ENCODE peak calls at places on chromosomes 16 and 17, in ten cellular contexts. Q is Panc1, V is breast epithelium, C is stomach, L is GM23338, S is sigmoid colon, X is endothelial cell of umbilical vein, A is HL-60, M is suprapubic skin, H is HepG2. N is an unnamed sample.

GRCh38 chr16:28182183-28182582 is 29.6 kb downstream of the XPO6 start:
- DNase-seq in M (no peak), X (no peak), S (no peak), H (no peak), L (no peak), Q (no peak), A (no peak), C (no peak), V (no peak), N (no peak)

GRCh38 chr17:32265192-32265895 is at the start of gene RHBDL3:
- DNase-seq in L (peak), V (no peak), M (no peak), A (no peak), Q (no peak), H (no peak), C (peak), X (no peak), S (no peak), N (no peak)

GRCh38 chr16:24993722-24994686 is 21.2 kb downstream of the ARHGAP17 start:
- DNase-seq in X (peak), H (peak), Q (peak), M (no peak), A (no peak), C (no peak), S (no peak), L (no peak), V (no peak), N (no peak)

GRCh38 chr16:13421726-13422125 is 498.2 kb upstream of the ERCC4 start:
- DNase-seq in V (no peak), Q (no peak), S (no peak), A (no peak), X (no peak), H (no peak), C (no peak), M (no peak), L (peak), N (no peak)

GRCh38 chr16:24748242-24748641 is 18.8 kb downstream of the TNRC6A start:
- DNase-seq in L (no peak), X (peak), C (no peak), M (no peak), A (peak), H (no peak), Q (peak), V (no peak), S (peak), N (no peak)

GRCh38 chr16:28140788-28141618 is 70.8 kb downstream of the XPO6 start:
- DNase-seq in X (no peak), V (no peak), A (peak), H (peak), Q (no peak), S (no peak), M (no peak), C (peak), L (peak), N (no peak)

GRCh38 chr17:49691677-49692191 is 13.8 kb upstream of the SPOP start:
- DNase-seq in V (no peak), M (no peak), S (peak), C (no peak), A (no peak), X (no peak), Q (no peak), H (no peak), L (peak), N (no peak)

GRCh38 chr17:36714789-36715188 is 113.4 kb downstream of the MRM1 start:
- DNase-seq in X (no peak), C (no peak), S (no peak), A (no peak), H (no peak), Q (no peak), M (no peak), V (no peak), L (no peak), N (no peak)

GRCh38 chr17:78665952-78666920 is 89.0 kb upstream of the DNAH17 start:
- DNase-seq in L (no peak), C (no peak), S (no peak), M (no peak), V (no peak), A (peak), Q (no peak), H (peak), X (peak), N (no peak)

GRCh38 chr17:51734462-51734861 is 424.1 kb downstream of the CA10 start:
- DNase-seq in L (peak), H (no peak), S (no peak), Q (no peak), X (no peak), A (no peak), C (no peak), V (no peak), M (no peak), N (no peak)

GRCh38 chr16:50335198-50335958 is 33.4 kb downstream of the BRD7 start:
- DNase-seq in H (no peak), L (no peak), X (no peak), A (no peak), C (no peak), Q (no peak), M (no peak), V (no peak), S (no peak), N (no peak)

GRCh38 chr17:77735341-77736206 is 222.9 kb upstream of the TNRC6C start:
- DNase-seq in C (peak), A (no peak), S (peak), V (no peak), H (no peak), Q (no peak), L (no peak), X (no peak), M (peak), N (peak)

GRCh38 chr17:81432873-81433451 is 37.7 kb downstream of the BAHCC1 start:
- DNase-seq in Q (no peak), C (peak), V (peak), S (no peak), H (no peak), M (no peak), A (no peak), X (no peak), L (no peak), N (no peak)

GRCh38 chr17:1920948-1921351 is 91.1 kb downstream of the RPA1 start:
- DNase-seq in S (no peak), C (no peak), L (no peak), A (no peak), Q (no peak), H (no peak), M (no peak), V (peak), X (no peak), N (no peak)

GRCh38 chr17:47967607-47968252 is 3.2 kb upstream of the CDK5RAP3 start:
- DNase-seq in A (no peak), X (no peak), L (no peak), V (no peak), S (no peak), H (no peak), Q (no peak), C (peak), M (no peak), N (no peak)

GRCh38 chr17:45096141-45096540 is 35.0 kb downstream of the NMT1 start:
- DNase-seq in X (peak), A (no peak), V (no peak), M (no peak), S (no peak), L (peak), C (no peak), H (peak), Q (no peak), N (no peak)

GRCh38 chr16:30951785-30952184 is 2.9 kb downstream of the ORAI3 start:
- DNase-seq in A (no peak), S (peak), M (peak), C (peak), V (no peak), H (no peak), Q (no peak), L (no peak), X (peak), N (no peak)

GRCh38 chr16:49478107-49478506 is 104.5 kb downstream of the C16orf78 start:
- DNase-seq in S (peak), C (no peak), V (no peak), H (no peak), A (no peak), L (no peak), Q (no peak), X (no peak), M (peak), N (no peak)

GRCh38 chr16:87332150-87332549 is 15.0 kb upstream of the C16orf95 start:
- DNase-seq in M (no peak), C (no peak), H (no peak), X (no peak), L (no peak), S (no peak), A (no peak), V (no peak), Q (no peak), N (no peak)

GRCh38 chr17:79558573-79558900 is 52.3 kb downstream of the RBFOX3 start:
- DNase-seq in X (no peak), Q (no peak), H (no peak), M (no peak), A (no peak), C (no peak), S (no peak), V (no peak), L (no peak), N (no peak)

GRCh38 chr17:27471321-27472269 is 15.3 kb downstream of the KSR1 start:
- DNase-seq in Q (no peak), M (no peak), L (no peak), V (no peak), C (no peak), X (no peak), H (no peak), S (no peak), A (no peak), N (no peak)

GRCh38 chr17:58818654-58819053 is 63.0 kb downstream of the PPM1E start:
- DNase-seq in H (no peak), C (no peak), X (no peak), M (no peak), Q (no peak), L (no peak), V (no peak), A (no peak), S (no peak), N (no peak)

GRCh38 chr16:16005725-16006124 is 56.3 kb downstream of the ABCC1 start:
- DNase-seq in V (no peak), C (no peak), H (no peak), L (no peak), S (no peak), A (no peak), M (no peak), X (no peak), Q (no peak), N (no peak)

GRCh38 chr17:76138896-76139248 is 2.2 kb downstream of the FOXJ1 start:
- DNase-seq in V (no peak), X (no peak), M (no peak), L (peak), S (no peak), C (no peak), A (no peak), Q (no peak), H (no peak), N (no peak)

GRCh38 chr17:29251969-29252866 is 5.6 kb downstream of the CRYBA1 start:
- DNase-seq in S (no peak), X (peak), V (no peak), L (peak), H (no peak), Q (no peak), C (no peak), M (no peak), A (no peak), N (no peak)

GRCh38 chr17:683040-683439 is 31.6 kb downstream of the VPS53 start:
- DNase-seq in L (no peak), C (no peak), M (no peak), X (no peak), H (no peak), A (no peak), Q (no peak), S (no peak), V (no peak), N (no peak)

GRCh38 chr16:56830669-56831068 is 34.3 kb upstream of the SLC12A3 start:
- DNase-seq in H (no peak), M (no peak), A (no peak), X (no peak), S (no peak), V (no peak), L (no peak), Q (no peak), C (no peak), N (no peak)

GRCh38 chr17:3773511-3773910 is 27.5 kb downstream of the ITGAE start:
- DNase-seq in L (no peak), M (no peak), A (no peak), S (no peak), Q (no peak), X (no peak), H (no peak), C (no peak), V (no peak), N (no peak)

GRCh38 chr17:45127209-45127582 is 5.1 kb downstream of the PLCD3 start:
- DNase-seq in S (peak), Q (no peak), L (no peak), X (no peak), C (peak), A (no peak), H (no peak), M (no peak), V (no peak), N (no peak)

GRCh38 chr17:64006361-64007088 is 8.4 kb downstream of the PRR29 start:
- DNase-seq in Q (no peak), S (peak), V (no peak), A (no peak), C (no peak), L (no peak), H (peak), M (peak), X (peak), N (peak)

GRCh38 chr17:19905514-19905913 is 37.8 kb upstream of the ULK2 start:
- DNase-seq in M (no peak), V (no peak), A (no peak), X (no peak), L (no peak), H (no peak), C (no peak), Q (no peak), S (no peak), N (no peak)

GRCh38 chr16:22659933-22660332 is 149.2 kb downstream of the NPIPB5 start:
- DNase-seq in M (no peak), S (no peak), L (no peak), X (no peak), A (no peak), H (no peak), V (no peak), Q (no peak), C (no peak), N (no peak)

GRCh38 chr17:72126575-72127486 is 6.0 kb downstream of the SOX9 start:
- DNase-seq in A (no peak), H (peak), S (no peak), X (no peak), M (no peak), V (no peak), C (peak), Q (no peak), L (no peak), N (no peak)

GRCh38 chr16:27238016-27238587 is 30.5 kb downstream of the NSMCE1 start:
- DNase-seq in V (peak), Q (no peak), L (no peak), A (no peak), X (peak), M (peak), C (peak), S (peak), H (no peak), N (no peak)

GRCh38 chr17:72931635-72932034 is 160.9 kb downstream of the SLC39A11 start:
- DNase-seq in A (no peak), H (no peak), X (no peak), M (no peak), C (no peak), S (no peak), Q (no peak), L (no peak), V (no peak), N (no peak)

GRCh38 chr17:40561871-40562611 is 3.2 kb downstream of the CCR7 start:
- DNase-seq in S (no peak), Q (no peak), M (peak), V (no peak), X (no peak), A (no peak), L (no peak), H (no peak), C (peak), N (no peak)

GRCh38 chr17:81354944-81355327 is 40.3 kb upstream of the BAHCC1 start:
- DNase-seq in S (no peak), V (no peak), M (no peak), L (no peak), H (peak), C (no peak), Q (no peak), X (no peak), A (no peak), N (no peak)

GRCh38 chr17:74671031-74671771 is 41.5 kb downstream of the CD300LF start:
- DNase-seq in S (no peak), A (peak), M (peak), C (peak), H (peak), Q (no peak), L (peak), X (peak), V (peak), N (no peak)

GRCh38 chr16:46783800-46784199 is 35.7 kb upstream of the MYLK3 start:
- DNase-seq in X (no peak), Q (no peak), M (no peak), A (no peak), C (no peak), H (no peak), S (no peak), V (no peak), L (no peak), N (no peak)

GRCh38 chr17:57723427-57724037 is 21.6 kb downstream of the CCDC182 start:
- DNase-seq in H (no peak), A (no peak), Q (no peak), C (no peak), S (no peak), M (no peak), V (no peak), L (no peak), X (no peak), N (no peak)

GRCh38 chr17:57724038-57724728 is 20.9 kb downstream of the CCDC182 start:
- DNase-seq in M (no peak), S (no peak), A (no peak), C (no peak), H (no peak), L (no peak), X (no peak), Q (no peak), V (no peak), N (no peak)

GRCh38 chr17:57726213-57726612 is 18.9 kb downstream of the CCDC182 start:
- DNase-seq in C (no peak), M (no peak), A (no peak), Q (no peak), X (no peak), V (no peak), L (no peak), H (no peak), S (no peak), N (no peak)

GRCh38 chr17:57722704-57723043 is 22.4 kb downstream of the CCDC182 start:
- DNase-seq in Q (no peak), V (no peak), X (no peak), C (no peak), L (no peak), M (no peak), H (no peak), A (no peak), S (no peak), N (no peak)

GRCh38 chr17:57724729-57725125 is 20.4 kb downstream of the CCDC182 start:
- DNase-seq in X (no peak), L (no peak), Q (no peak), H (no peak), C (no peak), A (no peak), V (no peak), M (no peak), S (no peak), N (no peak)
- TF ChIP-seq POLR2AphosphoS5 in X (no peak), L (no peak), Q (no peak), H (no peak), C (no peak), A (no peak), V (no peak), M (no peak), S (no peak), N (no peak)

DNA sequence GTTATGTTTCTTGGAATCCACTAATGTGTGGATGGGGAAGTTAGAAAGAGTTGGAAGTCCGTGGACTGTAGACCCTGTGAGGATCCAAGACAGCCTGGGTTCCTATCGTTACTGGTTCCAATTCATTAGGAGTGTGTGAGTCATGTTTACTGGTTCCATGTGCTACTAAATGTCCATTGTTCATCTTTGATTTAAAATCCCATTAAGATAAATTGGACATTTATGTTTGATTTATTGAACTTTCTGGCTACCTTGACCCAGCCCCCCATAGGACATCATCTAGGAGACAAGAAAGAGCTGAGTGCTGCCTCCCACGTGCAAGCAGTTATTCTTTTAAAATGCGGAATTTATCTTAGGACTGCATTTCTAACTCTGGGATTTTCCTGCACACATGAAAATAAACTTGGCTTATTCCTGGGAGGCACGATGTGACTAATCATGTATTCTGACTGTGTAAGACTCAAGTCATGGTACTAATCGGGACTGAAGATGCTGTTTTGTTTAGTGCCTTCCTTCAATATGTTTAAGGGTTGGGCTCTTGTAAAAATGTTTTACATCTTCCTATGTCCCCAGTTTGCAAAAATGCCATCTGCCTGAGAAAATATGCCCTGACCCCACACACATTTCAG is 53.4 kb downstream of the RGS9 start:
- DNase-seq in X (no peak), L (no peak), S (no peak), A (no peak), H (no peak), M (no peak), C (no peak), V (no peak), Q (no peak), N (no peak)
- TF ChIP-seq CTCF in X (no peak), L (no peak), S (no peak), A (no peak), H (no peak), M (no peak), C (no peak), V (no peak), Q (no peak), N (no peak)

GRCh38 chr16:58507963-58508670 is 7.2 kb upstream of the SETD6 start:
- DNase-seq in M (peak), A (no peak), X (no peak), S (peak), L (no peak), C (peak), H (no peak), Q (no peak), V (no peak), N (no peak)
- TF ChIP-seq POLR2AphosphoS5 in M (no peak), A (no peak), X (no peak), S (no peak), L (no peak), C (no peak), H (no peak), Q (no peak), V (no peak), N (no peak)

GRCh38 chr16:3095869-3096268 is 3.2 kb downstream of the ZSCAN10 start:
- DNase-seq in A (peak), H (no peak), Q (no peak), S (no peak), L (peak), C (no peak), M (no peak), V (no peak), X (no peak), N (no peak)
- TF ChIP-seq CTCF in A (no peak), H (no peak), Q (peak), S (no peak), L (peak), C (peak), M (no peak), V (no peak), X (peak), N (no peak)

GRCh38 chr16:89478576-89479221 is 11.7 kb downstream of the ANKRD11 start:
- DNase-seq in A (no peak), Q (no peak), L (no peak), M (no peak), C (no peak), H (peak), X (no peak), S (no peak), V (no peak), N (no peak)

GRCh38 chr16:89473791-89474414 is 16.5 kb downstream of the ANKRD11 start:
- DNase-seq in X (no peak), V (no peak), H (no peak), M (no peak), A (no peak), S (no peak), C (no peak), L (no peak), Q (no peak), N (no peak)

GRCh38 chr16:89476379-89476778 is 14.0 kb downstream of the ANKRD11 start:
- DNase-seq in A (no peak), M (no peak), H (no peak), X (no peak), V (no peak), L (no peak), S (no peak), Q (no peak), C (peak), N (no peak)

GRCh38 chr16:89475144-89475543 is 15.2 kb downstream of the ANKRD11 start:
- DNase-seq in V (no peak), Q (no peak), S (no peak), H (no peak), L (peak), C (no peak), M (no peak), X (no peak), A (no peak), N (no peak)

GRCh38 chr16:89476811-89477261 is 13.5 kb downstream of the ANKRD11 start:
- DNase-seq in M (no peak), A (no peak), Q (no peak), V (no peak), H (no peak), S (no peak), X (no peak), C (no peak), L (no peak), N (no peak)
- TF ChIP-seq POLR2AphosphoS5 in M (no peak), A (no peak), Q (no peak), V (no peak), H (no peak), S (no peak), X (no peak), C (no peak), L (no peak), N (no peak)